ENCODE peak calls at places on chromosome 7, in four cellular contexts. One of them, this sample, is unnamed.
A peak's percentile ranks its signal among the peaks of the same experiment; 100 is the strongest.

GRCh38 chr7:30968747-30969603 is 5.2 kb downstream of the GHRHR start:
- DNase-seq in HepG2: no peak
- DNase-seq in K562: no peak
- DNase-seq in H1: no peak
- DNase-seq in this sample: no peak

GRCh38 chr7:55568613-55569268 is 3.6 kb downstream of the VOPP1 start:
- DNase-seq in HepG2: no peak
- DNase-seq in K562: no peak
- DNase-seq in H1: no peak
- DNase-seq in this sample: no peak

GRCh38 chr7:2450198-2451107 is 25.7 kb downstream of the GRIFIN start:
- DNase-seq in HepG2: no peak
- DNase-seq in K562: no peak
- DNase-seq in H1: no peak
- DNase-seq in this sample: no peak

GRCh38 chr7:151454306-151454705 is 14.4 kb upstream of the CRYGN start:
- DNase-seq in HepG2: no peak
- DNase-seq in K562: no peak
- DNase-seq in H1: no peak
- DNase-seq in this sample: no peak

GRCh38 chr7:112439476-112439875 is 10.8 kb upstream of the IFRD1 start:
- DNase-seq in HepG2: no peak
- DNase-seq in K562: no peak
- DNase-seq in H1: no peak
- DNase-seq in this sample: no peak

GRCh38 chr7:146606628-146607027 is 490.0 kb downstream of the CNTNAP2 start:
- DNase-seq in HepG2: no peak
- DNase-seq in K562: no peak
- DNase-seq in H1: no peak
- DNase-seq in this sample: no peak

GRCh38 chr7:140922741-140923345 is 1.9 kb downstream of the BRAF start:
- DNase-seq in HepG2: no peak
- DNase-seq in K562: no peak
- DNase-seq in H1: no peak
- DNase-seq in this sample: no peak

GRCh38 chr7:82050134-82050533 is 280.3 kb upstream of the HGF start:
- DNase-seq in HepG2: peak; percentile 3
- DNase-seq in K562: no peak
- DNase-seq in H1: no peak
- DNase-seq in this sample: no peak

GRCh38 chr7:38311329-38311937 is 38.0 kb upstream of the TARP start:
- DNase-seq in HepG2: no peak
- DNase-seq in K562: peak; percentile 77
- DNase-seq in H1: no peak
- DNase-seq in this sample: no peak

GRCh38 chr7:156559001-156559400 is 81.6 kb upstream of the RNF32 start:
- DNase-seq in HepG2: no peak
- DNase-seq in K562: no peak
- DNase-seq in H1: no peak
- DNase-seq in this sample: no peak

GRCh38 chr7:1679326-1679965 is 9.4 kb downstream of the ELFN1 start:
- DNase-seq in HepG2: no peak
- DNase-seq in K562: no peak
- DNase-seq in H1: no peak
- DNase-seq in this sample: no peak

GRCh38 chr7:28280516-28280915 is 99.9 kb upstream of the JAZF1 start:
- DNase-seq in HepG2: no peak
- DNase-seq in K562: no peak
- DNase-seq in H1: no peak
- DNase-seq in this sample: no peak

GRCh38 chr7:50664461-50664922 is 99.3 kb upstream of the DDC start:
- DNase-seq in HepG2: no peak
- DNase-seq in K562: no peak
- DNase-seq in H1: no peak
- DNase-seq in this sample: no peak

GRCh38 chr7:157116762-157117161 is 22.0 kb upstream of the UBE3C start:
- DNase-seq in HepG2: no peak
- DNase-seq in K562: peak; percentile 35
- DNase-seq in H1: no peak
- DNase-seq in this sample: no peak

GRCh38 chr7:105975770-105976428 is 12.8 kb downstream of the CDHR3 start:
- DNase-seq in HepG2: no peak
- DNase-seq in K562: no peak
- DNase-seq in H1: no peak
- DNase-seq in this sample: no peak

GRCh38 chr7:65750511-65751344 is 122.1 kb upstream of the VKORC1L1 start:
- DNase-seq in HepG2: peak; percentile 78
- DNase-seq in K562: peak; percentile 99
- DNase-seq in H1: peak; percentile 68
- DNase-seq in this sample: peak; percentile 55

GRCh38 chr7:39732837-39733804 is 109.7 kb downstream of the RALA start:
- DNase-seq in HepG2: peak; percentile 68
- DNase-seq in K562: peak; percentile 90
- DNase-seq in H1: peak; percentile 94
- DNase-seq in this sample: peak; percentile 95

GRCh38 chr7:104231054-104232046 is 23.5 kb upstream of the ORC5 start:
- DNase-seq in HepG2: peak; percentile 47
- DNase-seq in K562: peak; percentile 73
- DNase-seq in H1: no peak
- DNase-seq in this sample: no peak

GRCh38 chr7:3569643-3570042 is 268.6 kb downstream of the SDK1 start:
- DNase-seq in HepG2: no peak
- DNase-seq in K562: no peak
- DNase-seq in H1: no peak
- DNase-seq in this sample: no peak

GRCh38 chr7:104328308-104328969 is at the start of gene LHFPL3:
- DNase-seq in HepG2: no peak
- DNase-seq in K562: no peak
- DNase-seq in H1: no peak
- DNase-seq in this sample: no peak

GRCh38 chr7:151590801-151591771 is 71.4 kb upstream of the RHEB start:
- DNase-seq in HepG2: no peak
- DNase-seq in K562: no peak
- DNase-seq in H1: no peak
- DNase-seq in this sample: no peak

GRCh38 chr7:123537026-123537642 is 2.7 kb upstream of the IQUB start:
- DNase-seq in HepG2: peak; percentile 13
- DNase-seq in K562: no peak
- DNase-seq in H1: no peak
- DNase-seq in this sample: no peak

GRCh38 chr7:123534383-123535260 is at the start of gene IQUB:
- DNase-seq in HepG2: peak; percentile 92
- DNase-seq in K562: peak; percentile 99
- DNase-seq in H1: peak; percentile 91
- DNase-seq in this sample: peak; percentile 82

GRCh38 chr7:123535517-123535916 is 1.1 kb upstream of the IQUB start:
- DNase-seq in HepG2: no peak
- DNase-seq in K562: no peak
- DNase-seq in H1: no peak
- DNase-seq in this sample: no peak

GRCh38 chr7:123538897-123539296 is 4.5 kb upstream of the IQUB start:
- DNase-seq in HepG2: no peak
- DNase-seq in K562: no peak
- DNase-seq in H1: no peak
- DNase-seq in this sample: no peak

GRCh38 chr7:123538189-123538714 is 3.9 kb upstream of the IQUB start:
- DNase-seq in HepG2: no peak
- DNase-seq in K562: peak; percentile 56
- DNase-seq in H1: no peak
- DNase-seq in this sample: no peak
- TF ChIP-seq MAX in HepG2: no peak
- TF ChIP-seq MAX in K562: no peak
- TF ChIP-seq MAX in H1: no peak
- TF ChIP-seq MAX in this sample: no peak

DNA sequence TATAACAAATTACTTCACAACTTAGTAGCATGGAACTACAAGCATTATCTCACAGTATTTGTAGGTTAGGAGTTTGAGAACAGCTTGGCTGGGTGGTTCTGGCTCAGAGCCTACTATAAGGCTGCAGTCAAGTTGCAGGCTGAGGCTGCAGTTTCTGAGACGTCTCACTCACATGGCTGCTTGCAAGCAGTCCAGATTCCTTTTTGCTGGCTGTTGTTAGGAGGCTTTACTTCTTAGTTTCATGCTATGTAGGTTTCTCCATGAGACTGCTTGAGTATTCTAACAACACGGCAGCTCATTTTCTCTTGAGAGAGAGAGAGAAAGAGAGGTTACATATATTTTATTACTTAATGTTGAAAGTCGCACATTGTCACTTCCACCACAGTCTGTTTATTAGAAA is 1073.9 kb downstream of the NXPH1 start:
- DNase-seq in HepG2: no peak
- DNase-seq in K562: no peak
- DNase-seq in H1: no peak
- DNase-seq in this sample: no peak
- TF ChIP-seq CBX5 in HepG2: no peak
- TF ChIP-seq CBX5 in K562: no peak
- TF ChIP-seq CBX5 in H1: no peak
- TF ChIP-seq CBX5 in this sample: no peak

GRCh38 chr7:148733496-148733895 is 34.8 kb downstream of the CUL1 start:
- DNase-seq in HepG2: no peak
- DNase-seq in K562: no peak
- DNase-seq in H1: no peak
- DNase-seq in this sample: no peak

GRCh38 chr7:148732862-148733261 is 34.2 kb downstream of the CUL1 start:
- DNase-seq in HepG2: no peak
- DNase-seq in K562: peak; percentile 38
- DNase-seq in H1: no peak
- DNase-seq in this sample: no peak

GRCh38 chr7:148738737-148739535 is 40.2 kb downstream of the CUL1 start:
- DNase-seq in HepG2: no peak
- DNase-seq in K562: no peak
- DNase-seq in H1: no peak
- DNase-seq in this sample: no peak

GRCh38 chr7:148735967-148736366 is 37.3 kb downstream of the CUL1 start:
- DNase-seq in HepG2: no peak
- DNase-seq in K562: no peak
- DNase-seq in H1: no peak
- DNase-seq in this sample: no peak

DNA sequence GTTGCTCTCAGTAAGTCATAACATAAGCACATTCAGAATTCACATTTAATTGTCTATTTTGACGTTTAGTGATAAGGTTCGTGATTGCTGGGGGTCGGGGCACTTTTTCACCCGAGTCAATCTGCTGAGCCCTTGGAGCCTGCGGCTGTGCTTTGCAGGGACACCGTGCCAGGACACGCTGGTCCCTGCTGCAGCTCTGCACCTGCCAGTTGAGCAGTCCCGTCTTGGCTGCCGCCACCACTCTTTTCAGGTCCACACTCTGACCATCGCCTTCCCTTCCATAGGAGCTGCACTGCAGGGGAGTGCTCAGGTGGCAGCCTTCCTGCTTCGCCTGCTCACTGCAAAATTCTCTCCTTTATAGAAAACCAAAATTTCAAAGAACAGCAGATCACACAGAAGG is 36.4 kb downstream of the CUL1 start:
- DNase-seq in HepG2: no peak
- DNase-seq in K562: no peak
- DNase-seq in H1: no peak
- DNase-seq in this sample: no peak
- TF ChIP-seq MAX in HepG2: no peak
- TF ChIP-seq MAX in K562: no peak
- TF ChIP-seq MAX in H1: no peak
- TF ChIP-seq MAX in this sample: no peak

GRCh38 chr7:87171282-87171934 is 19.2 kb downstream of the DMTF1 start:
- DNase-seq in HepG2: no peak
- DNase-seq in K562: no peak
- DNase-seq in H1: no peak
- DNase-seq in this sample: no peak
- TF ChIP-seq CBX5 in HepG2: no peak
- TF ChIP-seq CBX5 in K562: no peak
- TF ChIP-seq CBX5 in H1: no peak
- TF ChIP-seq CBX5 in this sample: no peak

GRCh38 chr7:22445140-22445722 is 54.8 kb downstream of the STEAP1B start:
- DNase-seq in HepG2: no peak
- DNase-seq in K562: no peak
- DNase-seq in H1: no peak
- DNase-seq in this sample: no peak
- TF ChIP-seq MAX in HepG2: no peak
- TF ChIP-seq MAX in K562: no peak
- TF ChIP-seq MAX in H1: no peak
- TF ChIP-seq MAX in this sample: no peak

DNA sequence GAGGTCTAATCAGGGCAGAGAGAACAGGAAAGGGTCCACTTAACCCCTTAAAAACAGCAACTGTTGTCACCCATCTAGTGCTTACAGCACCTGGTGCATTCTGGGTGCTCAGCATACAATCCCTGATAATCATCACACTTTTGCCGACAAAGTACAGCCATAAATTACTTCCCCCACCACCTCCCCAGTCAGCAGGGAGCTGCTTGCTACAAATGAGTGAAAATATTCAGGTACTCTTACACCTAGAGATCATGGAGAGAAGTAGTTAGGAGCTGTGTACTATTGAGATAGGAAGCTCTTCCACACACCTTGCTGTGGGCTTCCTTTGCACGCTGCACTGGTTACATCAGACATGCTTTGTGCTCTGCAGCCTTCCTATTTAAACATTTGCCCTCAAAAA is 723.5 kb upstream of the GALNT17 start:
- DNase-seq in HepG2: no peak
- DNase-seq in K562: no peak
- DNase-seq in H1: no peak
- DNase-seq in this sample: no peak
- TF ChIP-seq CBX5 in HepG2: no peak
- TF ChIP-seq CBX5 in K562: no peak
- TF ChIP-seq CBX5 in H1: no peak
- TF ChIP-seq CBX5 in this sample: no peak

GRCh38 chr7:143240323-143241168 is 18.7 kb downstream of the TAS2R40 start:
- DNase-seq in HepG2: peak; percentile 59
- DNase-seq in K562: peak; percentile 78
- DNase-seq in H1: no peak
- DNase-seq in this sample: no peak
- TF ChIP-seq MAX in HepG2: no peak
- TF ChIP-seq MAX in K562: no peak
- TF ChIP-seq MAX in H1: no peak
- TF ChIP-seq MAX in this sample: no peak

DNA sequence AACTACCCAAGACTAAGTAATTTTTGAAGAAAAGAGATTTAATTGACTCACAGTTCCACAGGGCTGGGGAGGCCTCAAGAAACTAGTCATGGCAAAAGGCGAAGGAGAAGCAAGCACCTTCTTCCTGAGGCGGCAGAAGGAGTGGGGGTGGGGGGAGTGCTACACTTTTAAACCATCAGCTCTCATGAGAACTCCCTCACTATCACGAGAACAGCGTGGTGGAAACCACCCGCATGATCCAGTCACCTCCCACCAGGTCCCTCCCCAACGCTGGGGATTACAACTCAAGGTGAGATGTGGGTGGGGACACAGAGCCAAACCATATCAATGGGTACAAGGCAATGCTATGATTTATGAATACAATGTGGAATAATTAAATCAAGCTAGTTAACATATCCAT is 241.9 kb downstream of the PTPRN2 start:
- DNase-seq in HepG2: no peak
- DNase-seq in K562: no peak
- DNase-seq in H1: no peak
- DNase-seq in this sample: no peak
- TF ChIP-seq CBX5 in HepG2: no peak
- TF ChIP-seq CBX5 in K562: no peak
- TF ChIP-seq CBX5 in H1: no peak
- TF ChIP-seq CBX5 in this sample: no peak